ENCODE peak calls at places on chromosome 18, in four cellular contexts. B is NCI-H2081; C is activated naive CD4-positive, alpha-beta T cell treated with anti-CD3 and anti-CD28 coated beads, Interleukin-2, amount 50 U/mL, for 16 hours; W is psoas muscle. G is an unnamed sample.

GRCh38 chr18:12274793-12275192 is 20.6 kb downstream of the CIDEA start:
- DNase-seq in C (no peak), W (no peak), B (no peak), G (no peak)

GRCh38 chr18:74402806-74403433 is 54.2 kb downstream of the DIPK1C start:
- DNase-seq in C (no peak), B (no peak), W (no peak), G (no peak)

GRCh38 chr18:76219023-76219422 is 276.0 kb downstream of the ZNF516 start:
- DNase-seq in W (no peak), B (no peak), C (no peak), G (no peak)

GRCh38 chr18:63318882-63319382 is 637 bp downstream of the BCL2 start:
- DNase-seq in B (no peak), C (no peak), W (no peak), G (no peak)

GRCh38 chr18:56542488-56542887 is 95.9 kb downstream of the TXNL1 start:
- DNase-seq in C (no peak), W (no peak), B (no peak), G (no peak)

GRCh38 chr18:57581301-57581934 is 5.1 kb downstream of the FECH start:
- DNase-seq in C (no peak), W (no peak), B (no peak), G (no peak)

GRCh38 chr18:77209587-77209986 is 40.1 kb upstream of the GALR1 start:
- DNase-seq in C (no peak), W (no peak), B (no peak), G (no peak)

GRCh38 chr18:70423988-70424387 is 135.1 kb downstream of the SOCS6 start:
- DNase-seq in B (no peak), C (no peak), W (no peak), G (no peak)

GRCh38 chr18:25365242-25365641 is 13.3 kb upstream of the ZNF521 start:
- DNase-seq in B (no peak), W (no peak), C (no peak), G (no peak)

GRCh38 chr18:33573193-33573592 is 4.8 kb upstream of the ASXL3 start:
- DNase-seq in C (no peak), W (no peak), B (peak), G (no peak)

G was measured in left cardiac atrium.